ENCODE peak calls at places on chromosomes 4 and X, in six cellular contexts. One of them, this sample, is unnamed.

GRCh38 chr4:144709793-144710525 is 64.0 kb downstream of the HHIP start:
- DNase-seq in stimulated activated CD4-positive, alpha-beta T cell treated with anti-CD3 and anti-CD28 coated beads, Interleukin-15, amount 100 ng/mL, for 24 hours: no peak
- DNase-seq in ACHN: peak
- DNase-seq in AG09309: no peak
- DNase-seq in C1 segment of cervical spinal cord: no peak
- DNase-seq in prostate gland: no peak
- DNase-seq in this sample: no peak

GRCh38 chrX:104565791-104566687 is at the start of gene IL1RAPL2:
- DNase-seq in AG09309: no peak
- DNase-seq in prostate gland: peak
- DNase-seq in stimulated activated CD4-positive, alpha-beta T cell treated with anti-CD3 and anti-CD28 coated beads, Interleukin-15, amount 100 ng/mL, for 24 hours: peak
- DNase-seq in ACHN: peak
- DNase-seq in C1 segment of cervical spinal cord: no peak
- DNase-seq in this sample: peak

GRCh38 chr4:16687011-16687410 is 211.4 kb downstream of the LDB2 start:
- DNase-seq in stimulated activated CD4-positive, alpha-beta T cell treated with anti-CD3 and anti-CD28 coated beads, Interleukin-15, amount 100 ng/mL, for 24 hours: no peak
- DNase-seq in ACHN: no peak
- DNase-seq in AG09309: no peak
- DNase-seq in prostate gland: no peak
- DNase-seq in C1 segment of cervical spinal cord: no peak
- DNase-seq in this sample: no peak

GRCh38 chr4:158410272-158410671 is 111.4 kb upstream of the RXFP1 start:
- DNase-seq in stimulated activated CD4-positive, alpha-beta T cell treated with anti-CD3 and anti-CD28 coated beads, Interleukin-15, amount 100 ng/mL, for 24 hours: no peak
- DNase-seq in C1 segment of cervical spinal cord: no peak
- DNase-seq in prostate gland: no peak
- DNase-seq in ACHN: peak
- DNase-seq in AG09309: peak
- DNase-seq in this sample: no peak

GRCh38 chr4:140089216-140089615 is 64.8 kb downstream of the MAML3 start:
- DNase-seq in ACHN: no peak
- DNase-seq in AG09309: no peak
- DNase-seq in C1 segment of cervical spinal cord: no peak
- DNase-seq in stimulated activated CD4-positive, alpha-beta T cell treated with anti-CD3 and anti-CD28 coated beads, Interleukin-15, amount 100 ng/mL, for 24 hours: no peak
- DNase-seq in prostate gland: no peak
- DNase-seq in this sample: no peak

GRCh38 chr4:166043801-166044200 is 170.8 kb downstream of the TLL1 start:
- DNase-seq in AG09309: no peak
- DNase-seq in ACHN: no peak
- DNase-seq in stimulated activated CD4-positive, alpha-beta T cell treated with anti-CD3 and anti-CD28 coated beads, Interleukin-15, amount 100 ng/mL, for 24 hours: no peak
- DNase-seq in prostate gland: no peak
- DNase-seq in C1 segment of cervical spinal cord: no peak
- DNase-seq in this sample: no peak

GRCh38 chr4:130393246-130394041 is 1297.5 kb downstream of the C4orf33 start:
- DNase-seq in stimulated activated CD4-positive, alpha-beta T cell treated with anti-CD3 and anti-CD28 coated beads, Interleukin-15, amount 100 ng/mL, for 24 hours: no peak
- DNase-seq in AG09309: no peak
- DNase-seq in ACHN: no peak
- DNase-seq in prostate gland: no peak
- DNase-seq in C1 segment of cervical spinal cord: no peak
- DNase-seq in this sample: no peak

GRCh38 chrX:13212191-13212651 is 107.6 kb downstream of the ATXN3L start:
- DNase-seq in prostate gland: no peak
- DNase-seq in stimulated activated CD4-positive, alpha-beta T cell treated with anti-CD3 and anti-CD28 coated beads, Interleukin-15, amount 100 ng/mL, for 24 hours: no peak
- DNase-seq in ACHN: no peak
- DNase-seq in AG09309: no peak
- DNase-seq in C1 segment of cervical spinal cord: no peak
- DNase-seq in this sample: no peak

GRCh38 chr4:106864231-106864630 is 171.9 kb downstream of the DKK2 start:
- DNase-seq in prostate gland: no peak
- DNase-seq in stimulated activated CD4-positive, alpha-beta T cell treated with anti-CD3 and anti-CD28 coated beads, Interleukin-15, amount 100 ng/mL, for 24 hours: no peak
- DNase-seq in AG09309: peak
- DNase-seq in ACHN: no peak
- DNase-seq in C1 segment of cervical spinal cord: no peak
- DNase-seq in this sample: no peak

GRCh38 chrX:134026732-134027311 is 41.4 kb upstream of the GPC3 start:
- DNase-seq in C1 segment of cervical spinal cord: no peak
- DNase-seq in AG09309: no peak
- DNase-seq in stimulated activated CD4-positive, alpha-beta T cell treated with anti-CD3 and anti-CD28 coated beads, Interleukin-15, amount 100 ng/mL, for 24 hours: peak
- DNase-seq in ACHN: peak
- DNase-seq in prostate gland: peak
- DNase-seq in this sample: peak

GRCh38 chr4:97646997-97647396 is 496.3 kb downstream of the STPG2 start:
- DNase-seq in ACHN: no peak
- DNase-seq in AG09309: no peak
- DNase-seq in stimulated activated CD4-positive, alpha-beta T cell treated with anti-CD3 and anti-CD28 coated beads, Interleukin-15, amount 100 ng/mL, for 24 hours: no peak
- DNase-seq in C1 segment of cervical spinal cord: no peak
- DNase-seq in prostate gland: no peak
- DNase-seq in this sample: no peak

This sample was measured in H1.